ENCODE peak calls at places on chromosomes 2 and 18, in seven cellular contexts. One of them, this sample, is unnamed.

GRCh38 chr2:143205106-143205764 is 76.0 kb downstream of the ARHGAP15 start:
- DNase-seq in fibroblast of pulmonary artery: peak; percentile 26
- DNase-seq in Peyer's patch: no peak
- DNase-seq in right cardiac atrium: no peak
- DNase-seq in esophagus squamous epithelium: no peak
- DNase-seq in HCEC 1CT: peak; percentile 21
- DNase-seq in NCI-H2029: no peak
- DNase-seq in this sample: no peak

GRCh38 chr2:54444503-54444902 is 11.6 kb upstream of the SPTBN1 start:
- DNase-seq in fibroblast of pulmonary artery: no peak
- DNase-seq in Peyer's patch: no peak
- DNase-seq in right cardiac atrium: peak; percentile 72
- DNase-seq in esophagus squamous epithelium: no peak
- DNase-seq in HCEC 1CT: no peak
- DNase-seq in NCI-H2029: no peak
- DNase-seq in this sample: no peak

GRCh38 chr2:224041554-224041953 is 2.5 kb upstream of the SERPINE2 start:
- DNase-seq in fibroblast of pulmonary artery: no peak
- DNase-seq in Peyer's patch: no peak
- DNase-seq in right cardiac atrium: no peak
- DNase-seq in esophagus squamous epithelium: no peak
- DNase-seq in HCEC 1CT: no peak
- DNase-seq in NCI-H2029: no peak
- DNase-seq in this sample: no peak

GRCh38 chr2:192030289-192030688 is 164.4 kb downstream of the TMEFF2 start:
- DNase-seq in fibroblast of pulmonary artery: peak; percentile 53
- DNase-seq in Peyer's patch: no peak
- DNase-seq in right cardiac atrium: no peak
- DNase-seq in esophagus squamous epithelium: no peak
- DNase-seq in HCEC 1CT: no peak
- DNase-seq in NCI-H2029: no peak
- DNase-seq in this sample: no peak

GRCh38 chr2:27973592-27973991 is 83.1 kb downstream of the BABAM2 start:
- DNase-seq in fibroblast of pulmonary artery: peak; percentile 34
- DNase-seq in Peyer's patch: no peak
- DNase-seq in right cardiac atrium: no peak
- DNase-seq in esophagus squamous epithelium: no peak
- DNase-seq in HCEC 1CT: peak; percentile 48
- DNase-seq in NCI-H2029: no peak
- DNase-seq in this sample: no peak

GRCh38 chr2:48247171-48247570 is 282.8 kb upstream of the STON1 start:
- DNase-seq in fibroblast of pulmonary artery: no peak
- DNase-seq in Peyer's patch: no peak
- DNase-seq in right cardiac atrium: no peak
- DNase-seq in esophagus squamous epithelium: no peak
- DNase-seq in HCEC 1CT: no peak
- DNase-seq in NCI-H2029: no peak
- DNase-seq in this sample: no peak

GRCh38 chr18:61869631-61870030 is 23.2 kb downstream of the RNF152 start:
- DNase-seq in fibroblast of pulmonary artery: no peak
- DNase-seq in Peyer's patch: no peak
- DNase-seq in right cardiac atrium: no peak
- DNase-seq in esophagus squamous epithelium: no peak
- DNase-seq in HCEC 1CT: peak; percentile 22
- DNase-seq in NCI-H2029: no peak
- DNase-seq in this sample: no peak

GRCh38 chr2:45506756-45507155 is 104.3 kb downstream of the SRBD1 start:
- DNase-seq in fibroblast of pulmonary artery: no peak
- DNase-seq in Peyer's patch: no peak
- DNase-seq in right cardiac atrium: no peak
- DNase-seq in esophagus squamous epithelium: no peak
- DNase-seq in HCEC 1CT: no peak
- DNase-seq in NCI-H2029: no peak
- DNase-seq in this sample: no peak

GRCh38 chr2:10961490-10961875 is 49.7 kb downstream of the KCNF1 start:
- DNase-seq in fibroblast of pulmonary artery: no peak
- DNase-seq in Peyer's patch: no peak
- DNase-seq in right cardiac atrium: no peak
- DNase-seq in esophagus squamous epithelium: no peak
- DNase-seq in HCEC 1CT: no peak
- DNase-seq in NCI-H2029: no peak
- DNase-seq in this sample: no peak

GRCh38 chr2:15623898-15624541 is 32.4 kb downstream of the DDX1 start:
- DNase-seq in fibroblast of pulmonary artery: no peak
- DNase-seq in Peyer's patch: no peak
- DNase-seq in right cardiac atrium: no peak
- DNase-seq in esophagus squamous epithelium: no peak
- DNase-seq in HCEC 1CT: no peak
- DNase-seq in NCI-H2029: no peak
- DNase-seq in this sample: no peak

GRCh38 chr2:239920616-239921365 is 104.4 kb downstream of the NDUFA10 start:
- DNase-seq in fibroblast of pulmonary artery: no peak
- DNase-seq in Peyer's patch: peak; percentile 16
- DNase-seq in right cardiac atrium: no peak
- DNase-seq in esophagus squamous epithelium: no peak
- DNase-seq in HCEC 1CT: no peak
- DNase-seq in NCI-H2029: no peak
- DNase-seq in this sample: peak; percentile 11

GRCh38 chr18:45169610-45170009 is 445.7 kb upstream of the SLC14A2 start:
- DNase-seq in fibroblast of pulmonary artery: peak; percentile 93
- DNase-seq in Peyer's patch: no peak
- DNase-seq in right cardiac atrium: peak; percentile 31
- DNase-seq in esophagus squamous epithelium: no peak
- DNase-seq in HCEC 1CT: peak; percentile 1
- DNase-seq in NCI-H2029: no peak
- DNase-seq in this sample: no peak

GRCh38 chr2:41464395-41464794 is 583.4 kb upstream of the PKDCC start:
- DNase-seq in fibroblast of pulmonary artery: no peak
- DNase-seq in Peyer's patch: no peak
- DNase-seq in right cardiac atrium: no peak
- DNase-seq in esophagus squamous epithelium: no peak
- DNase-seq in HCEC 1CT: no peak
- DNase-seq in NCI-H2029: no peak
- DNase-seq in this sample: no peak

GRCh38 chr18:5975111-5975622 is 79.8 kb upstream of the TMEM200C start:
- DNase-seq in fibroblast of pulmonary artery: peak; percentile 55
- DNase-seq in Peyer's patch: no peak
- DNase-seq in right cardiac atrium: no peak
- DNase-seq in esophagus squamous epithelium: no peak
- DNase-seq in HCEC 1CT: peak; percentile 41
- DNase-seq in NCI-H2029: no peak
- DNase-seq in this sample: no peak

GRCh38 chr2:147297820-147298219 is 547.0 kb upstream of the ACVR2A start:
- DNase-seq in fibroblast of pulmonary artery: no peak
- DNase-seq in Peyer's patch: no peak
- DNase-seq in right cardiac atrium: no peak
- DNase-seq in esophagus squamous epithelium: no peak
- DNase-seq in HCEC 1CT: no peak
- DNase-seq in NCI-H2029: no peak
- DNase-seq in this sample: no peak

GRCh38 chr18:33838084-33838483 is 260.1 kb downstream of the ASXL3 start:
- DNase-seq in fibroblast of pulmonary artery: no peak
- DNase-seq in Peyer's patch: no peak
- DNase-seq in right cardiac atrium: no peak
- DNase-seq in esophagus squamous epithelium: no peak
- DNase-seq in HCEC 1CT: no peak
- DNase-seq in NCI-H2029: no peak
- DNase-seq in this sample: no peak

GRCh38 chr2:185919155-185919554 is 180.6 kb downstream of the FSIP2 start:
- DNase-seq in fibroblast of pulmonary artery: peak; percentile 1
- DNase-seq in Peyer's patch: no peak
- DNase-seq in right cardiac atrium: no peak
- DNase-seq in esophagus squamous epithelium: no peak
- DNase-seq in HCEC 1CT: peak; percentile 63
- DNase-seq in NCI-H2029: no peak
- DNase-seq in this sample: no peak

GRCh38 chr2:139514946-139515345 is 734.8 kb upstream of the NXPH2 start:
- DNase-seq in fibroblast of pulmonary artery: no peak
- DNase-seq in Peyer's patch: no peak
- DNase-seq in right cardiac atrium: no peak
- DNase-seq in esophagus squamous epithelium: no peak
- DNase-seq in HCEC 1CT: no peak
- DNase-seq in NCI-H2029: no peak
- DNase-seq in this sample: no peak

GRCh38 chr2:121529439-121530209 is 1.1 kb upstream of the RNU4ATAC start:
- DNase-seq in fibroblast of pulmonary artery: peak; percentile 59
- DNase-seq in Peyer's patch: no peak
- DNase-seq in right cardiac atrium: peak; percentile 90
- DNase-seq in esophagus squamous epithelium: no peak
- DNase-seq in HCEC 1CT: peak; percentile 58
- DNase-seq in NCI-H2029: peak; percentile 30
- DNase-seq in this sample: peak; percentile 74

GRCh38 chr2:200032895-200033294 is 77.5 kb downstream of the MAIP1 start:
- DNase-seq in fibroblast of pulmonary artery: no peak
- DNase-seq in Peyer's patch: no peak
- DNase-seq in right cardiac atrium: no peak
- DNase-seq in esophagus squamous epithelium: no peak
- DNase-seq in HCEC 1CT: no peak
- DNase-seq in NCI-H2029: no peak
- DNase-seq in this sample: no peak

GRCh38 chr18:78875268-78875997 is 104.2 kb upstream of the SALL3 start:
- DNase-seq in fibroblast of pulmonary artery: peak; percentile 16
- DNase-seq in Peyer's patch: no peak
- DNase-seq in right cardiac atrium: no peak
- DNase-seq in esophagus squamous epithelium: no peak
- DNase-seq in HCEC 1CT: no peak
- DNase-seq in NCI-H2029: no peak
- DNase-seq in this sample: peak; percentile 52

GRCh38 chr2:197862556-197862955 is 58.2 kb downstream of the PLCL1 start:
- DNase-seq in fibroblast of pulmonary artery: peak; percentile 20
- DNase-seq in Peyer's patch: no peak
- DNase-seq in right cardiac atrium: no peak
- DNase-seq in esophagus squamous epithelium: no peak
- DNase-seq in HCEC 1CT: no peak
- DNase-seq in NCI-H2029: no peak
- DNase-seq in this sample: no peak

GRCh38 chr2:10620481-10620880 is 69.3 kb downstream of the NOL10 start:
- DNase-seq in fibroblast of pulmonary artery: peak; percentile 63
- DNase-seq in Peyer's patch: no peak
- DNase-seq in right cardiac atrium: no peak
- DNase-seq in esophagus squamous epithelium: no peak
- DNase-seq in HCEC 1CT: peak; percentile 92
- DNase-seq in NCI-H2029: no peak
- DNase-seq in this sample: no peak

GRCh38 chr2:74887961-74888670 is 54.2 kb downstream of the HK2 start:
- DNase-seq in fibroblast of pulmonary artery: no peak
- DNase-seq in Peyer's patch: no peak
- DNase-seq in right cardiac atrium: no peak
- DNase-seq in esophagus squamous epithelium: no peak
- DNase-seq in HCEC 1CT: peak; percentile 57
- DNase-seq in NCI-H2029: no peak
- DNase-seq in this sample: no peak

GRCh38 chr2:44582363-44583008 is 220.7 kb downstream of the CAMKMT start:
- DNase-seq in fibroblast of pulmonary artery: peak; percentile 53
- DNase-seq in Peyer's patch: no peak
- DNase-seq in right cardiac atrium: no peak
- DNase-seq in esophagus squamous epithelium: no peak
- DNase-seq in HCEC 1CT: peak; percentile 55
- DNase-seq in NCI-H2029: no peak
- DNase-seq in this sample: no peak

GRCh38 chr2:229879551-229879950 is 42.3 kb downstream of the TRIP12 start:
- DNase-seq in fibroblast of pulmonary artery: no peak
- DNase-seq in Peyer's patch: no peak
- DNase-seq in right cardiac atrium: no peak
- DNase-seq in esophagus squamous epithelium: no peak
- DNase-seq in HCEC 1CT: no peak
- DNase-seq in NCI-H2029: no peak
- DNase-seq in this sample: no peak

GRCh38 chr2:183124957-183125255 is 663 bp downstream of the NUP35 start:
- DNase-seq in fibroblast of pulmonary artery: no peak
- DNase-seq in Peyer's patch: no peak
- DNase-seq in right cardiac atrium: no peak
- DNase-seq in esophagus squamous epithelium: no peak
- DNase-seq in HCEC 1CT: no peak
- DNase-seq in NCI-H2029: no peak
- DNase-seq in this sample: no peak

GRCh38 chr2:119304852-119305251 is 61.8 kb downstream of the C2orf76 start:
- DNase-seq in fibroblast of pulmonary artery: no peak
- DNase-seq in Peyer's patch: no peak
- DNase-seq in right cardiac atrium: no peak
- DNase-seq in esophagus squamous epithelium: no peak
- DNase-seq in HCEC 1CT: no peak
- DNase-seq in NCI-H2029: no peak
- DNase-seq in this sample: no peak

GRCh38 chr2:25363733-25364132 is 22.0 kb upstream of the DNMT3A start:
- DNase-seq in fibroblast of pulmonary artery: no peak
- DNase-seq in Peyer's patch: no peak
- DNase-seq in right cardiac atrium: no peak
- DNase-seq in esophagus squamous epithelium: no peak
- DNase-seq in HCEC 1CT: no peak
- DNase-seq in NCI-H2029: no peak
- DNase-seq in this sample: no peak

GRCh38 chr2:3709225-3709624 is 5.8 kb downstream of the DCDC2C start:
- DNase-seq in fibroblast of pulmonary artery: no peak
- DNase-seq in Peyer's patch: no peak
- DNase-seq in right cardiac atrium: no peak
- DNase-seq in esophagus squamous epithelium: no peak
- DNase-seq in HCEC 1CT: no peak
- DNase-seq in NCI-H2029: no peak
- DNase-seq in this sample: no peak

GRCh38 chr18:68172842-68173549 is 541.9 kb downstream of the TMX3 start:
- DNase-seq in fibroblast of pulmonary artery: no peak
- DNase-seq in Peyer's patch: no peak
- DNase-seq in right cardiac atrium: no peak
- DNase-seq in esophagus squamous epithelium: no peak
- DNase-seq in HCEC 1CT: no peak
- DNase-seq in NCI-H2029: no peak
- DNase-seq in this sample: no peak

GRCh38 chr2:173150087-173150486 is 74.4 kb downstream of the MAP3K20 start:
- DNase-seq in fibroblast of pulmonary artery: no peak
- DNase-seq in Peyer's patch: no peak
- DNase-seq in right cardiac atrium: no peak
- DNase-seq in esophagus squamous epithelium: no peak
- DNase-seq in HCEC 1CT: peak; percentile 81
- DNase-seq in NCI-H2029: no peak
- DNase-seq in this sample: no peak

GRCh38 chr2:97812916-97813315 is 99.5 kb downstream of the ZAP70 start:
- DNase-seq in fibroblast of pulmonary artery: no peak
- DNase-seq in Peyer's patch: no peak
- DNase-seq in right cardiac atrium: no peak
- DNase-seq in esophagus squamous epithelium: no peak
- DNase-seq in HCEC 1CT: no peak
- DNase-seq in NCI-H2029: no peak
- DNase-seq in this sample: no peak

GRCh38 chr2:28268386-28268785 is 124.3 kb upstream of the FOSL2 start:
- DNase-seq in fibroblast of pulmonary artery: peak; percentile 40
- DNase-seq in Peyer's patch: no peak
- DNase-seq in right cardiac atrium: no peak
- DNase-seq in esophagus squamous epithelium: no peak
- DNase-seq in HCEC 1CT: no peak
- DNase-seq in NCI-H2029: no peak
- DNase-seq in this sample: no peak

GRCh38 chr18:46727177-46727576 is 29.7 kb downstream of the ST8SIA5 start:
- DNase-seq in fibroblast of pulmonary artery: no peak
- DNase-seq in Peyer's patch: no peak
- DNase-seq in right cardiac atrium: no peak
- DNase-seq in esophagus squamous epithelium: no peak
- DNase-seq in HCEC 1CT: no peak
- DNase-seq in NCI-H2029: no peak
- DNase-seq in this sample: no peak

GRCh38 chr2:18754286-18754685 is 164.9 kb upstream of the NT5C1B start:
- DNase-seq in fibroblast of pulmonary artery: no peak
- DNase-seq in Peyer's patch: no peak
- DNase-seq in right cardiac atrium: no peak
- DNase-seq in esophagus squamous epithelium: no peak
- DNase-seq in HCEC 1CT: no peak
- DNase-seq in NCI-H2029: no peak
- DNase-seq in this sample: no peak

GRCh38 chr2:42793314-42794270 is 1.2 kb upstream of the HAAO start:
- DNase-seq in fibroblast of pulmonary artery: peak; percentile 26
- DNase-seq in Peyer's patch: no peak
- DNase-seq in right cardiac atrium: peak; percentile 58
- DNase-seq in esophagus squamous epithelium: no peak
- DNase-seq in HCEC 1CT: no peak
- DNase-seq in NCI-H2029: no peak
- DNase-seq in this sample: peak; percentile 54